ENCODE peak calls at places on chromosomes 5 and 9, in five cellular contexts. Q is tibial nerve, C is BE2C, X is heart left ventricle, P is adrenal gland. H is an unnamed sample.

GRCh38 chr9:120464857-120465421 is 115.0 kb downstream of the CDK5RAP2 start:
- DNase-seq in P (no peak), X (no peak), Q (no peak), C (no peak), H (no peak)

GRCh38 chr9:99021512-99021911 is 77.8 kb downstream of the COL15A1 start:
- DNase-seq in Q (no peak), X (no peak), P (no peak), C (no peak), H (no peak)

GRCh38 chr5:78912085-78912771 is 72.9 kb downstream of the ARSB start:
- DNase-seq in P (no peak), Q (no peak), C (peak; percentile 30), X (peak; percentile 33), H (no peak)

GRCh38 chr5:59554501-59554900 is 339.0 kb downstream of the PDE4D start:
- DNase-seq in C (no peak), X (no peak), Q (no peak), P (no peak), H (no peak)

GRCh38 chr5:112660359-112660758 is 77.3 kb upstream of the APC start:
- DNase-seq in Q (no peak), C (no peak), P (no peak), X (no peak), H (no peak)

GRCh38 chr5:135244620-135245021 is 154.4 kb downstream of the MACROH2A1 start:
- DNase-seq in X (no peak), Q (no peak), P (peak; percentile 2), C (no peak), H (no peak)

GRCh38 chr5:178118345-178118744 is 5.0 kb downstream of the N4BP3 start:
- DNase-seq in C (no peak), P (no peak), Q (no peak), X (peak; percentile 27), H (no peak)

GRCh38 chr9:124723352-124723751 is 47.8 kb downstream of the NR6A1 start:
- DNase-seq in P (no peak), C (no peak), X (no peak), Q (no peak), H (no peak)

GRCh38 chr5:96433066-96433447 is at the start of gene PCSK1:
- DNase-seq in C (peak; percentile 56), P (no peak), X (no peak), Q (no peak), H (no peak)

DNA sequence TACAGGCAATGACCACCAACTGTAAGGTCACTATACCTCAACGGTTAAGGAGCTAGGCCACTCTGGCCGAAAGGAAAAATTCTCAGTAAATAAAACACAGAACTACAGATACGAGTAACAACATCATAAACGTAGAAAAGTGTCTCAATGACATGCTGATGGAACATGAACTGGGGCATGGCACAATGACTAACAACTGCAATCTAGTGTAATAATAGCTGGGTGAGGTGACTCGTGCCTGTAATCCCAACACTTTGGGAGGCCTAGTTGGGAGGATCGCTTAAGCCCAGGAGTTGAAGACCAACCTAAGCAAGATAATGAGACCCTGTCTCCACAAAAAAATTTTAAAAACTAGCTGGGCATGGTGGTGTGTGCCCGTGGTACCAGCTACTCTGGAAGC is 9.8 kb upstream of the RAPGEF6 start:
- DNase-seq in Q (no peak), X (no peak), C (no peak), P (no peak), H (no peak)
- TF ChIP-seq CTCF in Q (no peak), X (no peak), C (no peak), P (no peak), H (no peak)

DNA sequence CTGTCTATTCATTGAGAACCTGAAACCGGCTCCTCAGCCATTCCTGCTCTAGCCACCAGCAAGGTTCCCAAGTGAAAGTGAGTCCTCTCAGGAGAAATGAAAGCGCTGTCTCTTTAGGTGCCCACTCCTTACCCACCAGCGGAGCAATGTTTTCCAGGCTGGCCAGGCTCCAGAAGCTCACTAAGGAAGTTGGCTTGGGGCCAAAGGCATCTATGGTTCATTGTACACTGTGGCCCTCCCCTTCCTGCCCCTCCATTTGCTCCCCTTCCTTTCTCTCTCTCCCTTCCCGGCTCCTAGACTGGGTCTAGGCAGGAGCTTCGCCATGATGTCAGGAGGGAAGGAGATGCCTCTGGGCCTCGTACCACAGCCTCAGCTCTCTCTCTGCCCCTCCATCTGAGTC is 1.1 kb upstream of the GABRP start:
- DNase-seq in C (peak; percentile 59), P (no peak), X (peak; percentile 44), Q (no peak), H (no peak)
- H3K4me3 ChIP-seq in C (no peak overlapping the region), P (no peak overlapping the region), X (no peak overlapping the region), Q (no peak overlapping the region), H (no peak overlapping the region)

DNA sequence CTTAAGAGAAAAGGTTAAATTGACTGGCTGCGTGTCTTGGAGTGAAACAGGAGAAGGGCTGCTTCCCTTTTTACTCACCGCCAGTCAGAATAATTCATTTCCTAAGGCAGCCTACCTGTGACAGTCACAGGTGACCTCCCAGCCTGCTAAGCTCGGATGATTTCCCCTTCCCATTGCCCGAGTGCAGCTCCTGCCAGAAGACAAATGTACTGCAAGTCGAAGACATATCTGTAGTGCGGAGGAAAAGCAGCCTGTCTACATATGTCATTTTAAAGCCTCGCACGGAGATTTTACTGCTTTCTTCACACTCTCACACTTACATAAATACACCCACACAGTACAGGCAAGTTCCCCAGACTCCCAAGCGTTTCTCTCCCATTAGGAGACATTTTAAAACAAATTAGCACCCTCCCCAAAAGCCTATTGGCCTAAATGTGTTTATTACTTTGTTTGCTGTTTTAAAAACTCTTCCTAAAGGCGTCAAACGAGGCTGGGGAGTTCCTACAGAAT is 665.7 kb upstream of the ZNF608 start:
- DNase-seq in Q (no peak), P (peak; percentile 12), X (no peak), C (peak; percentile 39), H (no peak)
- TF ChIP-seq CTCF in Q (no peak), P (no peak), X (no peak), C (peak; percentile 23), H (no peak)

GRCh38 chr9:121557581-121558422 is 58.2 kb upstream of the GGTA1 start:
- DNase-seq in C (no peak), Q (no peak), X (peak; percentile 83), P (peak; percentile 91), H (peak; percentile 57)
- H3K4me3 ChIP-seq in C (no peak overlapping the region), Q (no peak overlapping the region), X (no peak overlapping the region), P (no peak overlapping the region), H (no peak overlapping the region)

GRCh38 chr9:93910598-93910997 is 44.6 kb downstream of the BARX1 start:
- DNase-seq in P (no peak), Q (no peak), X (no peak), C (no peak), H (no peak)
- TF ChIP-seq CTCF in P (no peak), Q (no peak), X (no peak), C (no peak), H (no peak)

GRCh38 chr5:62607615-62608014 is 29.0 kb downstream of the LRRC70 start:
- DNase-seq in P (no peak), Q (no peak), C (no peak), X (no peak), H (no peak)
- H3K4me3 ChIP-seq in P (no peak overlapping the region), Q (no peak overlapping the region), C (no peak overlapping the region), X (no peak overlapping the region), H (no peak overlapping the region)

GRCh38 chr5:103090791-103091190 is 29.1 kb downstream of the GIN1 start:
- DNase-seq in C (no peak), X (no peak), P (no peak), Q (no peak), H (no peak)
- TF ChIP-seq CTCF in C (no peak), X (no peak), P (no peak), Q (no peak), H (no peak)

GRCh38 chr5:123094227-123094918 is 5.3 kb downstream of the PRDM6 start:
- DNase-seq in C (no peak), P (no peak), Q (no peak), X (no peak), H (no peak)

GRCh38 chr5:123093279-123094226 is 4.5 kb downstream of the PRDM6 start:
- DNase-seq in P (no peak), Q (no peak), X (no peak), C (no peak), H (no peak)

GRCh38 chr5:123094919-123095693 is 6.1 kb downstream of the PRDM6 start:
- DNase-seq in C (no peak), X (no peak), Q (no peak), P (no peak), H (no peak)

GRCh38 chr5:123097483-123097870 is 8.4 kb downstream of the PRDM6 start:
- DNase-seq in P (no peak), X (no peak), C (no peak), Q (no peak), H (no peak)

GRCh38 chr5:123095694-123096120 is 6.7 kb downstream of the PRDM6 start:
- DNase-seq in X (no peak), C (no peak), Q (no peak), P (no peak), H (no peak)
- H3K4me3 ChIP-seq in X (no peak overlapping the region), C (no peak overlapping the region), Q (peak overlapping the region; percentile 0), P (no peak overlapping the region), H (no peak overlapping the region)

DNA sequence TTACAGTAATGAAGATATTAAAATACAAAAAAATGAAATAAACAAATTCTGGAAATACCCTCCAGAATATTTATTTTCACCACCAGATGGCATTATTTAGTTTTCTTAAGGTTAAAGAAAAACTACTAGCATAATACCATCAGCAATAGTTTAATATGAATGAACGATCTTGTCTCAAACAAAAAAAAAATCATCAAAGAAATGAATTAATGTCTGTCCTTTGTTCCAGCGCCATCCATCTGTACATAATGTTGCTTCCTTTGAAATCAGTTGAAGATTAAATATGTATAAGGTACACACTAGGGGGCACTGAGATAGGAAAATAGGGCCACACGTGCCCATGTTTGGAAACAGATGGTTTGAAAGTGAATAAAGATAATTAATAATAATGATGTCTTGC is 84.9 kb upstream of the SLCO6A1 start:
- DNase-seq in X (no peak), C (peak; percentile 20), Q (no peak), P (no peak), H (no peak)
- TF ChIP-seq CTCF in X (peak; percentile 62), C (peak; percentile 60), Q (peak; percentile 22), P (peak; percentile 48), H (no peak)

H was measured in AG09309.